ENCODE peak calls at places on chromosomes 11 and 22, in nine cellular contexts. E is OCI-LY7, X is MM.1S, B is PC-3, T is GM23248, N is SK-N-SH, A is hepatocyte, R is neural progenitor cell, M is GM23338. S is an unnamed sample.

GRCh38 chr11:36507824-36508489 is 2.1 kb downstream of the TRAF6 start:
- DNase-seq in A (no peak), R (no peak), E (no peak), T (peak; percentile 20), B (no peak), M (no peak), N (no peak), X (no peak), S (no peak)

GRCh38 chr11:128776088-128776433 is 82.2 kb downstream of the FLI1 start:
- DNase-seq in T (no peak), X (no peak), B (no peak), M (no peak), A (no peak), E (no peak), R (no peak), N (no peak), S (no peak)

GRCh38 chr11:108960498-108960897 is 295.6 kb downstream of the DDX10 start:
- DNase-seq in N (no peak), X (no peak), A (no peak), M (peak; percentile 37), T (peak; percentile 27), B (peak; percentile 19), E (no peak), R (peak; percentile 43), S (no peak)

GRCh38 chr22:37462426-37462825 is 23.8 kb downstream of the MFNG start:
- DNase-seq in M (no peak), E (no peak), A (no peak), R (no peak), X (no peak), N (peak; percentile 69), T (no peak), B (no peak), S (no peak)

GRCh38 chr11:35802221-35802620 is 139.6 kb downstream of the TRIM44 start:
- DNase-seq in N (no peak), B (no peak), R (no peak), T (no peak), X (no peak), M (no peak), E (no peak), A (no peak), S (no peak)

GRCh38 chr11:114244995-114245394 is 51.2 kb upstream of the NNMT start:
- DNase-seq in M (no peak), A (no peak), X (no peak), B (no peak), R (no peak), T (no peak), N (no peak), E (no peak), S (no peak)

GRCh38 chr11:47324520-47324919 is 28.0 kb downstream of the MYBPC3 start:
- DNase-seq in E (no peak), M (no peak), T (no peak), B (no peak), N (no peak), R (no peak), X (no peak), A (no peak), S (no peak)

GRCh38 chr22:31055322-31056159 is 25.6 kb upstream of the SMTN start:
- DNase-seq in B (peak; percentile 83), R (peak; percentile 60), N (peak; percentile 69), A (peak; percentile 98), X (no peak), E (no peak), M (peak; percentile 60), T (peak; percentile 99), S (no peak)

DNA sequence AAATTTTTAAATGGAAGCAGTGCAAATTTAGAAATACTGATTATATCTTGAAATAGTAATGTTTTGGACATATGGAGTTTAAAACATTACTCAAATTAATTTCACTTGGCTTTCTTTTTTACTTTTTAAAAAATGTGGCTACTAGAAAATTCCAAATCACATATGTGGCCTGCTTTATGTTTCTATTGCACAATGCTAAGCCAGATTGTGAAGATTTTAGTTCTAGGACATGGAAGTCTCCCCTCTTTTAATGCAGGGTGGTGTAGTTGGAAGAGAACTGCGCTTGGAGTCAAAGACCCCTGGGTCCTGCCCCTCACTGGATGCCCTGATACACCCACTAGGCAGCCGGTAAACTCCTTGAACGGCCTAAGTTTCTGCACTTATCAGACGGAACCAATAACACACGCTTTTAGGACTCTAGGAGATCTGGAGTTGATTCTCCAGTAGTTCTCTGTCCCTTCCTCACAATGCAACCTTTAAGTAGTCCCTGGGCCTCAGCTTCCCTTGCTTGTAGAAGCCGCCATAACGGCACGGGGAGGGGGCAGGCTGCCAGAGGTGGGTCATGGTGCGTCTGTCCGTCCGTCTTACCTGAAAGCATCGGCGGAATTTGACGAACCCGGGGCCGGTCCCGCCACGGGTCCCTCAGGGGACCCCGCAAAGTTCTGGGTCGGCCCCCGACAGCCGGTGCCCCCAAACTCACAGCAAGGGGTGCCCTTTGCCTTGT is 498 bp downstream of the FAM227A start:
- DNase-seq in R (no peak), E (peak; percentile 6), B (peak; percentile 15), A (peak; percentile 23), T (peak; percentile 54), M (no peak), N (peak; percentile 26), X (no peak), S (no peak)
- TF ChIP-seq EZH2phosphoT487 in R (no peak), E (no peak), B (no peak), A (no peak), T (no peak), M (no peak), N (no peak), X (no peak), S (no peak)

GRCh38 chr22:46871826-46872225 is 109.4 kb downstream of the TBC1D22A start:
- DNase-seq in T (no peak), A (no peak), B (no peak), X (no peak), N (no peak), R (no peak), E (no peak), M (no peak), S (no peak)

GRCh38 chr22:46878549-46878948 is 116.1 kb downstream of the TBC1D22A start:
- DNase-seq in T (no peak), A (no peak), X (no peak), E (no peak), M (peak; percentile 52), N (no peak), R (peak; percentile 57), B (no peak), S (no peak)

GRCh38 chr22:46875089-46875488 is 112.6 kb downstream of the TBC1D22A start:
- DNase-seq in N (no peak), B (no peak), R (no peak), M (no peak), X (no peak), A (no peak), E (no peak), T (no peak), S (no peak)

GRCh38 chr22:46879083-46879482 is 116.6 kb downstream of the TBC1D22A start:
- DNase-seq in M (no peak), E (no peak), R (no peak), A (no peak), T (no peak), B (no peak), N (no peak), X (no peak), S (no peak)

DNA sequence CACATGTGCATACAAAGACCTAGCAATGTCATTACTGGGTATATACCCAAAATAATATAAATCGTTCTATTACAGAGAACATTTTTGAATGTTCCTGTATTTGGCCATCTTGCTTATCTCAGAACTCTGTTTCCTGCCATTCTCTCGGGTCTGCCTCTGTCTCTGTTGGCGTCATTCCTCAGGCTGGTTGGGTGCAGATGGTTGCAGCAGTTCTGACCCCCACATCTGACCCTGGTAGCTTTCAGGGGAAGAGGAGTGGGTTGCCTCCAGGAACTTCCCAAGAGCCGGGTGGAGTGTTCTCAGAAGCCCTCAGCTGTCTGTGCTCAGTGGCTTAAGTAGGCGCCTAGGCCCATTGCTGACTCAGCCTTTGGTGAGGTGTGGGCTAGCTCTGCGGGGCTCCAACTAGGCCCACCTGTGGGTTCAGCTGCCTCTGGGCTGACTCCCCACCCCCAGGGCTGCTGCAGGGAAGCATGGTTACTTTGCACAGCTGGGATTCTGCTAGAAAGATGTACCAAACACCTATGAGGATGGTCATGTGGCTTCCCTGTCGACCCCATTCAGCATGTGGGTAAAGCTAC is 114.0 kb downstream of the TBC1D22A start:
- DNase-seq in T (no peak), N (no peak), X (no peak), M (no peak), A (no peak), B (no peak), R (no peak), E (no peak), S (no peak)
- H3K27ac ChIP-seq in T (no peak overlapping the region), N (no peak overlapping the region), X (no peak overlapping the region), M (no peak overlapping the region), A (no peak overlapping the region), B (no peak overlapping the region), R (no peak overlapping the region), E (no peak overlapping the region), S (no peak overlapping the region)

GRCh38 chr11:112511906-112512305 is 251.2 kb upstream of the PLET1 start:
- DNase-seq in R (no peak), X (no peak), N (no peak), M (no peak), A (no peak), B (no peak), T (no peak), E (no peak), S (no peak)

GRCh38 chr11:112513417-112513816 is 252.8 kb upstream of the PLET1 start:
- DNase-seq in E (no peak), M (no peak), T (no peak), X (no peak), R (no peak), A (no peak), N (no peak), B (no peak), S (no peak)

GRCh38 chr11:112516771-112517170 is 256.1 kb upstream of the PLET1 start:
- DNase-seq in B (no peak), T (no peak), R (no peak), N (no peak), X (no peak), E (no peak), M (no peak), A (no peak), S (no peak)

GRCh38 chr11:112516261-112516660 is 255.6 kb upstream of the PLET1 start:
- DNase-seq in M (no peak), X (no peak), N (no peak), B (no peak), T (peak; percentile 37), E (no peak), R (no peak), A (no peak), S (no peak)

DNA sequence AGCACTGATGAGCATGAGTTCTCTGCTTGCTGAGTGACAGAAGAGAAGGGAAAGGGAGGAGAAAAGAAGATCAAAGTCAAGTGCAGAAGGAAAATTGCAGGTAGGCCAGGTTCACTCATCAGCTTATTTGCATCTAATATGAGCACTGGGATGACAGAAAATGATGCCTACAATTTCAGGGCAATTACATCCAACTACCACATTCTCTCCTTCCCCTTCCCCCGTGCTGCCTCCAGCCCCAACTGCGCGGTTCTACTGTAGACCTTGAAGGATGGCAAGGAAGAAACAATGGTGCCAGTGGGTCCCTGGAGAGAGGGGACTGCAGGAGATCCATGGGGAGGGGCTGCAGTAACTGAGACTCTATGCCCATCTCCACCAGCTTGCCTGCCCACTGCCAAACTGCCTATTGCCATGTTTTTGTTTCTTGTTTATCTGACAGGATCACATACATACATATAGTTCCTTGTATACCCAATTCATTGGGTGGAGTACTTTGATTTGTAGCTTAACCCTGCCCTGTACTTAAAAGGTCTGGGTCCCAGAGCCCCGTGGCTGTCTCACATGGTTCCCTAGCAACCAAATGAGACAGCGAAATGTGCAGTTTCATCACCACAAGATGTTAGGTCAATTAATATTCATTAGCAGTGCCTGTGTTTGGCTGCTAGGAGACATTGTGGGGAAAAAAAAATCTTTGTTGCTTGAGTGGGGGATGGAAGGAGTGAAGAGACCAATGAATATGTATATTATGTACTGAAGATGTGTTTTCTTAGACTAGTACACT is 253.5 kb upstream of the PLET1 start:
- DNase-seq in X (no peak), N (peak; percentile 52), E (no peak), T (no peak), B (no peak), A (no peak), M (no peak), R (no peak), S (no peak)
- TF ChIP-seq EZH2phosphoT487 in X (no peak), N (no peak), E (no peak), T (no peak), B (no peak), A (no peak), M (no peak), R (no peak), S (no peak)

GRCh38 chr11:559020-559620 is 1.4 kb downstream of the LMNTD2 start:
- DNase-seq in A (no peak), T (no peak), B (no peak), N (no peak), R (no peak), X (peak; percentile 1), M (peak; percentile 51), E (peak; percentile 54), S (no peak)
- H3K27ac ChIP-seq in A (no peak overlapping the region), T (no peak overlapping the region), B (no peak overlapping the region), N (no peak overlapping the region), R (no peak overlapping the region), X (no peak overlapping the region), M (no peak overlapping the region), E (no peak overlapping the region), S (peak overlapping the region; percentile 97)

S was measured in HCT116.